ENCODE peak calls at places on chromosome 5, in ten cellular contexts. One of them, this sample, is unnamed. For H3K4me1, the result is how much of the 10 kb centered on the place peaks cover.

GRCh38 chr5:81579525-81579924 is 171.4 kb downstream of the SSBP2 start:
- DNase-seq in lung: no peak
- DNase-seq in uterus: no peak
- DNase-seq in mammary epithelial cell: peak
- DNase-seq in Peyer's patch: no peak
- DNase-seq in CD4-positive, alpha-beta memory T cell: no peak
- DNase-seq in pancreas: no peak
- DNase-seq in PC-9: no peak
- DNase-seq in fibroblast of lung: peak
- DNase-seq in gastrocnemius medialis: no peak
- DNase-seq in this sample: no peak

GRCh38 chr5:77569409-77569808 is 69.1 kb downstream of the OTP start:
- DNase-seq in lung: no peak
- DNase-seq in uterus: no peak
- DNase-seq in mammary epithelial cell: no peak
- DNase-seq in Peyer's patch: no peak
- DNase-seq in CD4-positive, alpha-beta memory T cell: no peak
- DNase-seq in pancreas: no peak
- DNase-seq in PC-9: no peak
- DNase-seq in fibroblast of lung: peak
- DNase-seq in gastrocnemius medialis: no peak
- DNase-seq in this sample: no peak

GRCh38 chr5:108353087-108353486 is 28.8 kb downstream of the FBXL17 start:
- DNase-seq in lung: no peak
- DNase-seq in uterus: no peak
- DNase-seq in mammary epithelial cell: no peak
- DNase-seq in Peyer's patch: no peak
- DNase-seq in CD4-positive, alpha-beta memory T cell: no peak
- DNase-seq in pancreas: no peak
- DNase-seq in PC-9: no peak
- DNase-seq in fibroblast of lung: no peak
- DNase-seq in gastrocnemius medialis: no peak
- DNase-seq in this sample: no peak

GRCh38 chr5:83662558-83662957 is 58.1 kb downstream of the HAPLN1 start:
- DNase-seq in lung: no peak
- DNase-seq in uterus: no peak
- DNase-seq in mammary epithelial cell: no peak
- DNase-seq in Peyer's patch: no peak
- DNase-seq in CD4-positive, alpha-beta memory T cell: no peak
- DNase-seq in pancreas: no peak
- DNase-seq in PC-9: no peak
- DNase-seq in fibroblast of lung: no peak
- DNase-seq in gastrocnemius medialis: no peak
- DNase-seq in this sample: no peak

GRCh38 chr5:119332978-119333401 is 22.8 kb upstream of the TNFAIP8 start:
- DNase-seq in lung: no peak
- DNase-seq in uterus: no peak
- DNase-seq in mammary epithelial cell: peak
- DNase-seq in Peyer's patch: no peak
- DNase-seq in CD4-positive, alpha-beta memory T cell: no peak
- DNase-seq in pancreas: no peak
- DNase-seq in PC-9: no peak
- DNase-seq in fibroblast of lung: no peak
- DNase-seq in gastrocnemius medialis: no peak
- DNase-seq in this sample: peak

GRCh38 chr5:141412853-141413539 is at the start of gene PCDHGA10:
- DNase-seq in lung: no peak
- DNase-seq in uterus: no peak
- DNase-seq in mammary epithelial cell: peak
- DNase-seq in Peyer's patch: peak
- DNase-seq in CD4-positive, alpha-beta memory T cell: peak
- DNase-seq in pancreas: no peak
- DNase-seq in PC-9: peak
- DNase-seq in fibroblast of lung: peak
- DNase-seq in gastrocnemius medialis: no peak
- DNase-seq in this sample: no peak

GRCh38 chr5:136032564-136032963 is 3.8 kb downstream of the TGFBI start:
- DNase-seq in lung: no peak
- DNase-seq in uterus: no peak
- DNase-seq in mammary epithelial cell: peak
- DNase-seq in Peyer's patch: peak
- DNase-seq in CD4-positive, alpha-beta memory T cell: no peak
- DNase-seq in pancreas: no peak
- DNase-seq in PC-9: peak
- DNase-seq in fibroblast of lung: peak
- DNase-seq in gastrocnemius medialis: no peak
- DNase-seq in this sample: no peak

GRCh38 chr5:94228791-94229190 is 389.6 kb downstream of the KIAA0825 start:
- DNase-seq in lung: no peak
- DNase-seq in uterus: no peak
- DNase-seq in mammary epithelial cell: no peak
- DNase-seq in Peyer's patch: peak
- DNase-seq in CD4-positive, alpha-beta memory T cell: no peak
- DNase-seq in pancreas: no peak
- DNase-seq in PC-9: peak
- DNase-seq in fibroblast of lung: no peak
- DNase-seq in gastrocnemius medialis: no peak
- DNase-seq in this sample: no peak

DNA sequence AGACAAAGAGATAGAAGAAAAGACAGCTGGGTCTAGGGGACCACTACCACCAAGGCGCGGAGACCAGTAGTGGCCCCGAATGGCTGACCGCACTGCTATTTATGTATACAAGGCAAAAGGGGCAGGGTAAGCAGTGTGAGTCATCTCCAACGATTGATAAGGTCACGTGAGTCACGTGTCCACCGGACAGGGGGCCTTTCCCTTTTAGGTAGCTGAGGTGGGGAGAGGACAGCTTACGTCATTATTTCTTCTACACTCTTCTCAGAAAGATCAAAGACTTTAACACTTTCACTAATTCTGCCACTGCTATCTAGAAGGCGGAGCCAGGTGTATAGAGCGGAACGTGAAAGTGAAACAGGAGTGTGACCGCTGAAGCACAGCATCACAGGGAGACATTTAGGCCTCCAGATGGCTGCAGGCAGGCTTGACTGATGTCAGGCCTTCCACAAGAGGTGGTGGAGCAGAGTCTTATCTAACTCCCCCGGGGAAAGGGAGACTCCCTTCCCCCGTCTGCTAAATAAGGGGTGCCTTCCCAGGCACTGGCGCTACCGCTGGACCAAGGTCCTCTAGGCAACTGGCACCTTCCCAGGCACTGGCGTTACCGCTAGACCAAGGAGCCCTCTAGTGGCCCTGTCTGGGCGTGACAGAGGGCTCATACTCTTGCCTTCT is 6.1 kb upstream of the PRR16 start:
- DNase-seq in lung: peak
- DNase-seq in uterus: peak
- DNase-seq in mammary epithelial cell: peak
- DNase-seq in Peyer's patch: peak
- DNase-seq in CD4-positive, alpha-beta memory T cell: peak
- DNase-seq in pancreas: peak
- DNase-seq in PC-9: peak
- DNase-seq in fibroblast of lung: peak
- DNase-seq in gastrocnemius medialis: peak
- DNase-seq in this sample: peak
- H3K27ac ChIP-seq in lung: no peak
- H3K27ac ChIP-seq in uterus: peak
- H3K27ac ChIP-seq in mammary epithelial cell: no peak
- H3K27ac ChIP-seq in Peyer's patch: peak
- H3K27ac ChIP-seq in CD4-positive, alpha-beta memory T cell: no peak
- H3K27ac ChIP-seq in pancreas: peak
- H3K27ac ChIP-seq in PC-9: no peak
- H3K27ac ChIP-seq in fibroblast of lung: no peak
- H3K27ac ChIP-seq in gastrocnemius medialis: peak
- H3K27ac ChIP-seq in this sample: no peak

GRCh38 chr5:125413861-125414260 is 667.4 kb upstream of the ZNF608 start:
- DNase-seq in lung: no peak
- DNase-seq in uterus: no peak
- DNase-seq in mammary epithelial cell: no peak
- DNase-seq in Peyer's patch: no peak
- DNase-seq in CD4-positive, alpha-beta memory T cell: no peak
- DNase-seq in pancreas: no peak
- DNase-seq in PC-9: no peak
- DNase-seq in fibroblast of lung: no peak
- DNase-seq in gastrocnemius medialis: no peak
- DNase-seq in this sample: no peak

GRCh38 chr5:125412051-125412560 is 665.7 kb upstream of the ZNF608 start:
- DNase-seq in lung: no peak
- DNase-seq in uterus: no peak
- DNase-seq in mammary epithelial cell: peak
- DNase-seq in Peyer's patch: peak
- DNase-seq in CD4-positive, alpha-beta memory T cell: no peak
- DNase-seq in pancreas: no peak
- DNase-seq in PC-9: no peak
- DNase-seq in fibroblast of lung: peak
- DNase-seq in gastrocnemius medialis: peak
- DNase-seq in this sample: no peak

GRCh38 chr5:125411163-125412050 is 665.0 kb upstream of the ZNF608 start:
- DNase-seq in lung: no peak
- DNase-seq in uterus: peak
- DNase-seq in mammary epithelial cell: peak
- DNase-seq in Peyer's patch: peak
- DNase-seq in CD4-positive, alpha-beta memory T cell: no peak
- DNase-seq in pancreas: no peak
- DNase-seq in PC-9: no peak
- DNase-seq in fibroblast of lung: peak
- DNase-seq in gastrocnemius medialis: no peak
- DNase-seq in this sample: no peak

GRCh38 chr5:125410501-125411162 is 664.2 kb upstream of the ZNF608 start:
- DNase-seq in lung: no peak
- DNase-seq in uterus: no peak
- DNase-seq in mammary epithelial cell: peak
- DNase-seq in Peyer's patch: no peak
- DNase-seq in CD4-positive, alpha-beta memory T cell: no peak
- DNase-seq in pancreas: no peak
- DNase-seq in PC-9: peak
- DNase-seq in fibroblast of lung: peak
- DNase-seq in gastrocnemius medialis: no peak
- DNase-seq in this sample: no peak

DNA sequence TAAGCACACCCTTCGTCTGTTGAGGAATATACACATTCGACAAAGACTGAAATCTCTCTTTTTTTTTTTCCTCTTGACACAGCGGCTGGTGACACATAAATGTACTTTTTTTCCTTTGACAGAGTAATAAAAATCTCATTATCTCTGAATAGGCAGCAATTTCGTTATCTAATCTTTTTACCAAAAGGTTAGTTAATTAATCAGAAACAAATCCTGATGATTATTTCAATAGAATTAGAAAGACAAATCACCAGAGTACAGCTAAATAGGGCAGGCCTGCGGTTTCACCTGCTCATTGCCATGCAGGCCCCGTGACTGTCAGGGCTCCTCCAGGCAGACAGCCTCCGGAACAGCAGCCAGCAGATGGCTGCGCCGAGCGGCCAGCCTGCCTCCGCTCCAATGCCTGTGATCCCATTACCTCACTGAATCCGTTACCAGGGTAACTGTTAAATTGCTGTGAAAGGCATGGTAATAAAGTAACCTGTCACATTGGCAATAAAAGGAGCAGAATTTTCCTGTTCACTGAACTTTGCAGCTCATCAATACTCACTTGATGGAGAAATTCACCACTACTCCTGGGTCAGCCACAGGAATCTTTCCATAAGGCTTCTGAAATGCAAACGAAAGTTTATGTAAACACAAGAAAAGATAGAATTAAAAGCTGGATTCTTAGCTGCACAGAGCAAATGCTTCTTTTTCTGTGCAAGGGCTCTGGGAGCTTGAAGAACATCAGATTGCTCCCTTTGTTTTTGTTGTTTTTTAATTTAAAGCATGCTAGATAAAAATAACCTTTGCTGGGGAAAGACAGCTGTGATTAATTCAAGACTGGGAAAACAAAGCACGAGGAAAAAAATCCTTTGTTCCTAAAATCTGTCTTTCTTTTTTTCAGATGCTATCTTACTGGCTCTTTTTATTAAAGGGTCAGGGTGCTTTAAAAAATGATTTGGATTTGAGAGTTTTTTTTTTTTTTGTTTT is 666.4 kb upstream of the ZNF608 start:
- DNase-seq in lung: peak
- DNase-seq in uterus: peak
- DNase-seq in mammary epithelial cell: peak
- DNase-seq in Peyer's patch: peak
- DNase-seq in CD4-positive, alpha-beta memory T cell: no peak
- DNase-seq in pancreas: peak
- DNase-seq in PC-9: peak
- DNase-seq in fibroblast of lung: peak
- DNase-seq in gastrocnemius medialis: peak
- DNase-seq in this sample: no peak
- H3K4me1 ChIP-seq in lung: under half
- H3K4me1 ChIP-seq in uterus: under half
- H3K4me1 ChIP-seq in mammary epithelial cell: half or more
- H3K4me1 ChIP-seq in Peyer's patch: half or more
- H3K4me1 ChIP-seq in CD4-positive, alpha-beta memory T cell: under half
- H3K4me1 ChIP-seq in pancreas: under half
- H3K4me1 ChIP-seq in PC-9: under half
- H3K4me1 ChIP-seq in fibroblast of lung: under half
- H3K4me1 ChIP-seq in gastrocnemius medialis: under half
- H3K4me1 ChIP-seq in this sample: under half

DNA sequence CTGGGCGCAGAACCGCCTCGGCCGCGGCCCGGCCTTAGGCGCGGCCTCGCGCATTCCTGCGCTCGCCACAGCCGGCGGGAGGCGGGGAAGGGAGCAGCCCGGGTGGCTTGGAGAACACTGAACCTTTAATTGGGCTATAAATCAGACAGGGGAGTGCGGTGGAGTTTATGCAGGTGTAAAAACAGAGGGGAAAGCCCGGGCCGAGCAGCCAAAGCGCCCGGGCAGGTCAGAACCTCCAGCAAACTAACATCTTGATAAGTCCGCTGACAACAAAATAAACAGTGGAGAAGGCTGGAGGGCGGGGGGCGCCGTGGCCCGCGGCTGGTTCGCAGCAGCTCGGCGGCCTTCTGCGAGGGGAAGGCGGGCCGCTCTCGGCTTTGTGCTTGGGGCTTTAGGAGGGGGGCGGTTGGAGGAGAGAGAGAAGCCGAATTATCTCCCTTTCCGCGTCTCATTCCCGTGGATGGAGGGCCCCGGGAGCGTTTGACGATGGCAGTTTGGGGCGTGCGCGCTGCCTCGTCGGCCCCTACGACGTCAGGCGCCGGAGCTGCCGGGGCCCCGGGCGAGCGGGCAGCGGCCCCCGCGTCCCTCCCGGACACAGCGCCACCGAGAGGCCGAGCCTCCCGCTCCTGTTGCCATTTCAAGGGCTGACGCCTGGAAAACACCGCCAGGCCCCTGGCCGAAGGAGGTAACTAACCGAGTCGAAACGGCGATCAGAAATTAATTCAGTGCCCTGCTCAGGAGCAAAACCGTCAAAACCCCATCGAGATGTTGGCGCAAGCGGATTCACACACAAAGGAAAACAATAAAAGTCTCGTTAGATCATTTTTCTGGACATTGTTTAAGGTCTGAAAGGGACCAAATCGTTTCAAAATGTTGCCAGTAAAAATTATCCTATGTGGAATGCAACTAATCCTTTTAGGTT is 11.2 kb downstream of the FOXD1 start:
- DNase-seq in lung: no peak
- DNase-seq in uterus: no peak
- DNase-seq in mammary epithelial cell: peak
- DNase-seq in Peyer's patch: peak
- DNase-seq in CD4-positive, alpha-beta memory T cell: no peak
- DNase-seq in pancreas: peak
- DNase-seq in PC-9: no peak
- DNase-seq in fibroblast of lung: peak
- DNase-seq in gastrocnemius medialis: no peak
- DNase-seq in this sample: no peak
- H3K4me3 ChIP-seq in lung: no peak
- H3K4me3 ChIP-seq in uterus: no peak
- H3K4me3 ChIP-seq in mammary epithelial cell: peak
- H3K4me3 ChIP-seq in Peyer's patch: peak
- H3K4me3 ChIP-seq in CD4-positive, alpha-beta memory T cell: peak
- H3K4me3 ChIP-seq in pancreas: peak
- H3K4me3 ChIP-seq in PC-9: no peak
- H3K4me3 ChIP-seq in fibroblast of lung: peak
- H3K4me3 ChIP-seq in gastrocnemius medialis: peak
- H3K4me3 ChIP-seq in this sample: no peak

DNA sequence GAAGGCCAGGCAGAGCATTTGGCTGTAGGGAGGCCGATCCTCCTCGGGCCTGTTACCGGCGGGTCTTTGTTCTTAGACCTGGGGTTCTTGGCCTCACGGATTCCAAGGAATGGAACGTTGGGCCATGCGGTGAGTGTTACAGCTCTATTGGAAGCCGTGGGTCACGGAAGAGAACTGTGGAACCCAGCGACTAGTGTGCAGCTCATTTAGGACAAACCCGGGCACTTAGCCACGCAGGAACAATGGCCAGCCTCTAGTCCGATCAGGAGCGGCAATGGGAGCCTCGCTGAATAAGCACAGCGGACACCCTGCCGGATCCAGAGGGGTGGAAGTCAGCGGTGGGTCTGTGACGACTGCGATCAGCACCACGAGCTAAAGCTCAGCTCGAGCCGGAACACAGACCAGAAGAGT is 53.9 kb upstream of the RPL26L1 start:
- DNase-seq in lung: no peak
- DNase-seq in uterus: no peak
- DNase-seq in mammary epithelial cell: no peak
- DNase-seq in Peyer's patch: no peak
- DNase-seq in CD4-positive, alpha-beta memory T cell: no peak
- DNase-seq in pancreas: no peak
- DNase-seq in PC-9: no peak
- DNase-seq in fibroblast of lung: no peak
- DNase-seq in gastrocnemius medialis: no peak
- DNase-seq in this sample: no peak
- H3K27ac ChIP-seq in lung: peak
- H3K27ac ChIP-seq in uterus: peak
- H3K27ac ChIP-seq in mammary epithelial cell: peak
- H3K27ac ChIP-seq in Peyer's patch: no peak
- H3K27ac ChIP-seq in CD4-positive, alpha-beta memory T cell: no peak
- H3K27ac ChIP-seq in pancreas: peak
- H3K27ac ChIP-seq in PC-9: peak
- H3K27ac ChIP-seq in fibroblast of lung: peak
- H3K27ac ChIP-seq in gastrocnemius medialis: peak
- H3K27ac ChIP-seq in this sample: no peak